ENCODE peak calls at places on chromosomes 5 and 9, in seven cellular contexts. H is effector memory CD8-positive, alpha-beta T cell; R is Right ventricle myocardium superior; F is CD8-positive, alpha-beta T cell; A is RPMI8226; S is IMR-90; K is stromal cell of bone marrow. G is an unnamed sample.

GRCh38 chr5:4387295-4387694 is 752.8 kb upstream of the ADAMTS16 start:
- DNase-seq in H (no peak), R (no peak), F (no peak), A (no peak), S (no peak), K (no peak), G (no peak)

GRCh38 chr9:97830884-97831829 is 21.9 kb upstream of the FOXE1 start:
- DNase-seq in H (no peak), R (no peak), F (no peak), A (no peak), S (no peak), K (no peak), G (no peak)

GRCh38 chr5:178469975-178470692 is 120.1 kb downstream of the COL23A1 start:
- DNase-seq in H (no peak), R (no peak), F (no peak), A (no peak), S (no peak), K (no peak), G (peak)

GRCh38 chr9:134494273-134494815 is 147.3 kb upstream of the COL5A1 start:
- DNase-seq in H (no peak), R (no peak), F (no peak), A (no peak), S (no peak), K (no peak), G (peak)

GRCh38 chr9:88716636-88717035 is 181.7 kb downstream of the NXNL2 start:
- DNase-seq in H (no peak), R (no peak), F (no peak), A (no peak), S (no peak), K (no peak), G (no peak)

GRCh38 chr9:27925815-27926214 is 352.5 kb upstream of the C9orf72 start:
- DNase-seq in H (no peak), R (no peak), F (no peak), A (no peak), S (no peak), K (no peak), G (no peak)

GRCh38 chr5:8843766-8844165 is 702.1 kb downstream of the SEMA5A start:
- DNase-seq in H (no peak), R (peak), F (no peak), A (no peak), S (peak), K (peak), G (no peak)

GRCh38 chr5:36414869-36415282 is 113.2 kb upstream of the RANBP3L start:
- DNase-seq in H (no peak), R (no peak), F (no peak), A (peak), S (peak), K (peak), G (no peak)

GRCh38 chr9:129318121-129319075 is 140.3 kb upstream of the IER5L start:
- DNase-seq in H (no peak), R (peak), F (peak), A (no peak), S (no peak), K (no peak), G (peak)

GRCh38 chr5:16626696-16627264 is 10.0 kb upstream of the RETREG1 start:
- DNase-seq in H (no peak), R (no peak), F (peak), A (no peak), S (no peak), K (peak), G (no peak)

GRCh38 chr5:14414615-14415515 is 166.7 kb upstream of the OTULINL start:
- DNase-seq in H (no peak), R (no peak), F (no peak), A (no peak), S (no peak), K (no peak), G (no peak)

GRCh38 chr5:81505672-81506071 is 111.7 kb upstream of the ACOT12 start:
- DNase-seq in H (no peak), R (no peak), F (no peak), A (no peak), S (no peak), K (no peak), G (no peak)

G was measured in aorta.